ENCODE peak calls at places on chromosome 10, in seven cellular contexts. P is stimulated activated CD4-positive, alpha-beta T cell treated with anti-CD3 and anti-CD28 coated beads, TNF-alpha, amount 100 ng/mL, for 24 hours; A is amniotic stem cell; Y is GM19239; I is T follicular helper cell; Z is germinal center; Q is T-helper 2 cell. E is an unnamed sample.

GRCh38 chr10:17206210-17206709 is 4.8 kb upstream of the TRDMT1 start:
- DNase-seq in P (no peak), A (peak), Y (no peak), I (peak), Z (no peak), Q (peak), E (peak)

GRCh38 chr10:85333594-85333993 is 1005.2 kb downstream of the CCSER2 start:
- DNase-seq in P (no peak), A (no peak), Y (no peak), I (no peak), Z (no peak), Q (no peak), E (no peak)

GRCh38 chr10:78563224-78563764 is 505.5 kb upstream of the ZMIZ1 start:
- DNase-seq in P (no peak), A (no peak), Y (no peak), I (no peak), Z (no peak), Q (no peak), E (no peak)

GRCh38 chr10:90858489-90858968 is 690 bp upstream of the HTR7 start:
- DNase-seq in P (no peak), A (no peak), Y (no peak), I (no peak), Z (no peak), Q (no peak), E (no peak)

GRCh38 chr10:80136134-80136571 is 3.6 kb downstream of the PLAC9 start:
- DNase-seq in P (no peak), A (no peak), Y (no peak), I (no peak), Z (no peak), Q (no peak), E (no peak)

GRCh38 chr10:102230861-102231356 is 4.8 kb downstream of the ELOVL3 start:
- DNase-seq in P (no peak), A (no peak), Y (no peak), I (no peak), Z (peak), Q (peak), E (no peak)

GRCh38 chr10:42638821-42639270 is 476 bp upstream of the ZNF33B start:
- DNase-seq in P (no peak), A (no peak), Y (no peak), I (peak), Z (no peak), Q (no peak), E (no peak)

GRCh38 chr10:60135020-60135419 is 228.7 kb upstream of the CCDC6 start:
- DNase-seq in P (no peak), A (no peak), Y (no peak), I (no peak), Z (peak), Q (no peak), E (no peak)

GRCh38 chr10:49139866-49140195 is 6.0 kb upstream of the FAM170B start:
- DNase-seq in P (no peak), A (no peak), Y (no peak), I (no peak), Z (no peak), Q (no peak), E (no peak)

GRCh38 chr10:133127291-133128125 is 32.5 kb upstream of the KNDC1 start:
- DNase-seq in P (peak), A (no peak), Y (no peak), I (peak), Z (peak), Q (no peak), E (no peak)

GRCh38 chr10:266974-267425 is 131.7 kb downstream of the ZMYND11 start:
- DNase-seq in P (no peak), A (no peak), Y (no peak), I (no peak), Z (no peak), Q (no peak), E (no peak)

GRCh38 chr10:5509691-5510090 is 10.3 kb upstream of the CALML5 start:
- DNase-seq in P (no peak), A (no peak), Y (no peak), I (no peak), Z (no peak), Q (no peak), E (no peak)

GRCh38 chr10:11355625-11356024 is 255.8 kb downstream of the USP6NL start:
- DNase-seq in P (no peak), A (no peak), Y (no peak), I (no peak), Z (no peak), Q (no peak), E (no peak)

GRCh38 chr10:100307716-100308115 is 21.2 kb upstream of the BLOC1S2 start:
- DNase-seq in P (no peak), A (no peak), Y (no peak), I (no peak), Z (no peak), Q (no peak), E (no peak)